ENCODE peak calls at places on chromosomes 2 and 18, in four cellular contexts. Q is heart right ventricle, V is endodermal cell, K is stomach. Z is an unnamed sample.

GRCh38 chr18:12366379-12366778 is 10.6 kb downstream of the AFG3L2 start:
- DNase-seq in V (no peak), K (no peak), Q (peak), Z (no peak)

GRCh38 chr18:74284501-74285004 is 7.2 kb downstream of the CYB5A start:
- DNase-seq in Q (no peak), V (no peak), K (no peak), Z (no peak)

GRCh38 chr18:13366131-13366530 is 147.6 kb downstream of the LDLRAD4 start:
- DNase-seq in K (no peak), Q (no peak), V (peak), Z (no peak)

GRCh38 chr2:50086450-50086849 is 932.1 kb upstream of the FSHR start:
- DNase-seq in V (no peak), K (no peak), Q (no peak), Z (no peak)

GRCh38 chr18:9890191-9890590 is 4.4 kb downstream of the TXNDC2 start:
- DNase-seq in K (no peak), V (no peak), Q (no peak), Z (no peak)

GRCh38 chr2:70569559-70569958 is 15.9 kb upstream of the TGFA start:
- DNase-seq in K (no peak), V (no peak), Q (no peak), Z (no peak)

GRCh38 chr2:157898591-157898996 is 22.5 kb upstream of the ACVR1 start:
- DNase-seq in Q (no peak), V (no peak), K (peak), Z (no peak)

GRCh38 chr2:186889291-186889886 is 40.4 kb upstream of the ZSWIM2 start:
- DNase-seq in Q (no peak), K (no peak), V (no peak), Z (no peak)

GRCh38 chr18:33201509-33201926 is 239.0 kb downstream of the CCDC178 start:
- DNase-seq in Q (no peak), V (peak), K (no peak), Z (no peak)

GRCh38 chr2:117272975-117273671 is 541.4 kb upstream of the DDX18 start:
- DNase-seq in Q (no peak), K (no peak), V (peak), Z (no peak)

GRCh38 chr18:28834889-28835288 is 658.0 kb upstream of the CDH2 start:
- DNase-seq in K (no peak), Q (no peak), V (no peak), Z (no peak)

GRCh38 chr18:46886893-46887292 is 30.4 kb downstream of the PIAS2 start:
- DNase-seq in K (no peak), Q (no peak), V (no peak), Z (no peak)

GRCh38 chr2:20641123-20641985 is 9.5 kb downstream of the HS1BP3 start:
- DNase-seq in K (no peak), Q (no peak), V (no peak), Z (no peak)

GRCh38 chr18:44880170-44880569 is 199.5 kb downstream of the SETBP1 start:
- DNase-seq in K (no peak), V (no peak), Q (no peak), Z (no peak)

GRCh38 chr18:59787998-59788875 is 91.0 kb upstream of the CCBE1 start:
- DNase-seq in V (peak), Q (no peak), K (no peak), Z (no peak)
- H3K27ac ChIP-seq in V (no peak), Q (no peak), K (no peak), Z (no peak)

DNA sequence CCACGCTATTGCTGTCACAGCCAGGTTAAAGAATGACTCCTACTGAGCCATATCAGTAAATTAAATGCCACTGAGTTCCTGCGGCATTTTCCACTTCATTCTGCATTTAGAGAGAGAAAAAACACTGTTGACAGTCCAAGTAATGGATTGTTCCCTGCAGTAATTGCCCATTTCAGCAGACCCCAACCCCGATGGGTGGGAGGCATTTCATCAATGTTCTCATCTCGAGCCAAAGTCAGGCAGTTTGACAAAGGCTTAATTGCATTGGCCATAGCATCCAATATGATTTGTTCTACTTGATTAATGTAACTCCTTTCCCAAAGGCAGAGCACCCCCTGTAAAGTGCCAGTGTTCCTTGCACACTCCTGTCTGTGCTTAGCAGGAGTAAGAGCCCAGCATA is 174.5 kb downstream of the SEPTIN10 start:
- DNase-seq in Q (no peak), K (no peak), V (no peak), Z (no peak)
- H3K27ac ChIP-seq in Q (peak), K (no peak), V (peak), Z (no peak)

DNA sequence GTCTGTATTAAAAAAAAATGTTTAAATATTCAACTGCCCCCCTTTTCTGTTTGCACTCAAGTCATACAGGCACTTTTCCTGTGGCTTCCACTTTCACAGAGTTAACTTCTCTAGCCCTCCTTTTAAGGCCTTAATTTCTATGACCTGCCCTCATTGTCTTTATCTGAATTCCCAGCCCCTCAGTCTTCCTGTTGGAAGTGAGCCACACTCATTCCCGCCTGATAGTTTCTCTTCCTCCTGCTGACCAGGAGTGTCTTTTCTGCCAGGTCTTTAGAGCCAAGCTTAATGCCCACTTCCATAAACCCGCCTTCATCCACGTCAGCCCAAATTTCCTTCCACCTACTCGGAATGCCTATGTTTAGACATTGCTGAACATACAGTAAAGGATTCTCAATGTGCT is 10.5 kb downstream of the COPS8 start:
- DNase-seq in K (no peak), V (no peak), Q (no peak), Z (no peak)
- H3K27ac ChIP-seq in K (no peak), V (no peak), Q (no peak), Z (no peak)

GRCh38 chr18:22224339-22224738 is 55.0 kb downstream of the GATA6 start:
- DNase-seq in Q (no peak), K (no peak), V (no peak), Z (no peak)

GRCh38 chr18:22221350-22221749 is 52.0 kb downstream of the GATA6 start:
- DNase-seq in K (no peak), V (no peak), Q (no peak), Z (no peak)

GRCh38 chr18:22226801-22227200 is 57.4 kb downstream of the GATA6 start:
- DNase-seq in V (no peak), K (no peak), Q (no peak), Z (no peak)

GRCh38 chr18:22223263-22223960 is 54.0 kb downstream of the GATA6 start:
- DNase-seq in V (peak), K (peak), Q (peak), Z (peak)

DNA sequence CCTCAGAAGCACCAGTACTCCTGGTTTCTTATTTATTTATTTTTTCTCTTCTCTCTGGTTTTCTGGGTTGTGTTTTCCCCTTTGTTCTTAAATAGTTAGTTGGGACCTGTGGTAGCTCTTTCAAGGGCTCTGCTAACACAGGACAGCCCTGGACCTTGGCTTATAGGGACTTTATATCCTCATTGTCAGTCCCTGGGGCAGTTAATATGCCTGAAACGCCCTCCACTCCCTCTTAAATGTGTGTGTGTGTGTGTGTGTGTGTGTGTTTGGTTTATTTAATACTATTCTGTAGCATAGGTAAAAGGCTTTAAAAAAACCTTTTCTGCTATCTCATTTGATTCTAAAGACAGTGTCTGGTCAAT is 54.6 kb downstream of the GATA6 start:
- DNase-seq in V (no peak), K (no peak), Q (no peak), Z (no peak)
- H3K27ac ChIP-seq in V (no peak), K (no peak), Q (no peak), Z (no peak)

GRCh38 chr2:201644001-201644400 is 698 bp upstream of the TMEM237 start:
- DNase-seq in V (no peak), Q (peak), K (no peak), Z (no peak)
- H3K27ac ChIP-seq in V (no peak), Q (peak), K (peak), Z (peak)

DNA sequence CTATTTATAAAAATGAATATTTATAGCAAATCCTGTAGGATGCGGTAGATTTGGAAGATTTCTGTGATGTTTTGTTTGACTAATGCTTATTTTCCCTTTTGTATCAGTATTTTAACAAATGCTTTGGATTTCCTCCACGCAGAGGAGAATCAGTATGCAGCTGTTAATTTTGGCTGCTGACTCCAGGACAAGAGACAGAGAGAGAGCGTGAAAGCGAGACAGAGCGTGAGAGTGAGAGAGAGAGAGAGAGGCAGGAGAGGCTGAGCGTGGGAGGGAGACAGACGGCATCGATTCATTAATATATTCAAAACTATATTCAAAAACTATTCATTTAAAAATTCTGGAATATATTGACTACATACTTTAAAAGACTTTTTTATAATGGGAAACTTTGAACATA is 62.5 kb downstream of the RRM2 start:
- DNase-seq in Q (peak), V (no peak), K (no peak), Z (no peak)
- H3K27ac ChIP-seq in Q (no peak), V (no peak), K (no peak), Z (no peak)